ENCODE peak calls at places on chromosomes 7 and 10, in six cellular contexts. T, F, C, J, W and Q are unnamed samples. For H3K27me3, the result is how much of the 10 kb centered on the place peaks cover.

GRCh38 chr10:16996530-16996964 is 133.1 kb downstream of the CUBN start:
- DNase-seq in T (no peak), F (no peak), C (no peak), J (no peak), W (no peak), Q (no peak)

GRCh38 chr7:81887098-81887497 is 117.3 kb upstream of the HGF start:
- DNase-seq in T (no peak), F (no peak), C (no peak), J (no peak), W (peak), Q (no peak)

GRCh38 chr10:28300027-28300426 is 2.8 kb downstream of the MPP7 start:
- DNase-seq in T (no peak), F (no peak), C (no peak), J (no peak), W (no peak), Q (no peak)

GRCh38 chr10:49649294-49649693 is 30.2 kb upstream of the C10orf53 start:
- DNase-seq in T (no peak), F (no peak), C (no peak), J (no peak), W (no peak), Q (no peak)

GRCh38 chr10:97030894-97031293 is 154.9 kb downstream of the SLIT1 start:
- DNase-seq in T (no peak), F (no peak), C (no peak), J (no peak), W (no peak), Q (no peak)

GRCh38 chr7:3176112-3176836 is 124.8 kb upstream of the SDK1 start:
- DNase-seq in T (no peak), F (no peak), C (no peak), J (no peak), W (no peak), Q (no peak)

GRCh38 chr10:126846469-126846868 is 58.8 kb upstream of the DOCK1 start:
- DNase-seq in T (no peak), F (no peak), C (no peak), J (no peak), W (no peak), Q (no peak)

GRCh38 chr7:99953649-99954048 is 22.2 kb downstream of the AZGP1 start:
- DNase-seq in T (no peak), F (peak), C (no peak), J (no peak), W (no peak), Q (no peak)

GRCh38 chr10:60679388-60679987 is 98.8 kb upstream of the CDK1 start:
- DNase-seq in T (no peak), F (no peak), C (no peak), J (no peak), W (no peak), Q (no peak)
- TF ChIP-seq CTCF in T (no peak), F (no peak), C (no peak), J (no peak), W (no peak), Q (no peak)

DNA sequence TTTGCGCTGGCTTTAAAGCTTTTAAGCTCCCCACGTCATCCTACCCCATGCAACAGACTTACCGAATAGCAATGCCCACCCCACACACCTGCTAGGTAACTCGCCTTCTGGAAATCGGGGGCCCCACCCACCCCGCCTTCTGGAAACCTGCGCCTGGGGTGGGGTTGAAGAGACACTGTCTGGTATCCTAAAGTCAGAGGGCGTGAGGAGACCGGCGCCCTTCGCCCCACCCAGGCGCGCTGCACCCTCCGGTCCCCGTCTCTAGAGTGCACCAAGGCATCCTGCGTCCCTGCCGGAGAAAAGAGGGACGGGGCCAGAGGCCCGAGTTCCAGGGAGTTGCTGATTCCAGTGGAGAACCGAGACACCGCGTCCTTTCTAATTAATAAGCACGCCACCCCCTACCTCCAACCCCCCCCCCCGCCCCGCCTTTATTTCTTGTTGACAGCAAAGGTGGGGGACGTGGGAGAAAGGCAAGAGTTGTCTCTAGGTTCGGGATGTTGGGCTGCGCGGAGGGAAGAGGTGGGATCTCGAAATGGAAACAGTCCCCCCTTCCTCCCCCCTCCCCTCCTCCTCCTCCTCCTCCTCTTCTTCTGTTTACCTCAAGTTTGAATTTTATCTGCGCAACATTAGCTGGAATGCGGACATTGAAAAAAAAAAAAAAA is 220.9 kb upstream of the MKLN1 start:
- DNase-seq in T (peak), F (no peak), C (peak), J (no peak), W (peak), Q (peak)
- H3K27me3 ChIP-seq in T (under half), F (under half), C (under half), J (under half), W (under half), Q (under half)

GRCh38 chr7:122433765-122434164 is 129.2 kb upstream of the FEZF1 start:
- DNase-seq in T (no peak), F (no peak), C (no peak), J (no peak), W (no peak), Q (no peak)

GRCh38 chr7:122438001-122438400 is 133.5 kb upstream of the FEZF1 start:
- DNase-seq in T (no peak), F (no peak), C (no peak), J (no peak), W (no peak), Q (no peak)

GRCh38 chr7:122442929-122443328 is 138.4 kb upstream of the FEZF1 start:
- DNase-seq in T (no peak), F (no peak), C (no peak), J (no peak), W (no peak), Q (no peak)

DNA sequence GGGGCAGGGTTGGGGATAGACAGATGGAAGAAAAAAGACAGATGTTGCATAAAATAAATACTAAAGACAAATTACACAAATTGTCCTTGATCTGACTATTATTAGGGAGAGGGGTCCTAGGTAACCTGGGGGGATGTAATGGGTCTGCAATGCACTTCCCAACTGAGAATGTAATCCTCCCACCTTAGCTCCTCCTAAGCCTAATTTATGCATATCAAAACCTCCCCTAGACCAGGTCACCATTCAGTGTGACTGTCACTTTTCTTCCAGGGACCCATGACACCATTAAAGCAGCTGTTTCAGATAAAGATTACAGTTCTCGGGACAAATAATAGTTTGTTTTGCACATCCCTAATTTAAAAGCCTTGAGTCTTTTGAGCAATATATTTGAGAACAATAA is 133.9 kb upstream of the FEZF1 start:
- DNase-seq in T (no peak), F (no peak), C (no peak), J (no peak), W (no peak), Q (no peak)
- H3K4me3 ChIP-seq in T (no peak), F (no peak), C (no peak), J (no peak), W (no peak), Q (no peak)

GRCh38 chr7:92698237-92698841 is 108.1 kb upstream of the FAM133B start:
- DNase-seq in T (peak), F (peak), C (peak), J (no peak), W (peak), Q (no peak)
- TF ChIP-seq CTCF in T (peak), F (peak), C (peak), J (no peak), W (no peak), Q (no peak)

DNA sequence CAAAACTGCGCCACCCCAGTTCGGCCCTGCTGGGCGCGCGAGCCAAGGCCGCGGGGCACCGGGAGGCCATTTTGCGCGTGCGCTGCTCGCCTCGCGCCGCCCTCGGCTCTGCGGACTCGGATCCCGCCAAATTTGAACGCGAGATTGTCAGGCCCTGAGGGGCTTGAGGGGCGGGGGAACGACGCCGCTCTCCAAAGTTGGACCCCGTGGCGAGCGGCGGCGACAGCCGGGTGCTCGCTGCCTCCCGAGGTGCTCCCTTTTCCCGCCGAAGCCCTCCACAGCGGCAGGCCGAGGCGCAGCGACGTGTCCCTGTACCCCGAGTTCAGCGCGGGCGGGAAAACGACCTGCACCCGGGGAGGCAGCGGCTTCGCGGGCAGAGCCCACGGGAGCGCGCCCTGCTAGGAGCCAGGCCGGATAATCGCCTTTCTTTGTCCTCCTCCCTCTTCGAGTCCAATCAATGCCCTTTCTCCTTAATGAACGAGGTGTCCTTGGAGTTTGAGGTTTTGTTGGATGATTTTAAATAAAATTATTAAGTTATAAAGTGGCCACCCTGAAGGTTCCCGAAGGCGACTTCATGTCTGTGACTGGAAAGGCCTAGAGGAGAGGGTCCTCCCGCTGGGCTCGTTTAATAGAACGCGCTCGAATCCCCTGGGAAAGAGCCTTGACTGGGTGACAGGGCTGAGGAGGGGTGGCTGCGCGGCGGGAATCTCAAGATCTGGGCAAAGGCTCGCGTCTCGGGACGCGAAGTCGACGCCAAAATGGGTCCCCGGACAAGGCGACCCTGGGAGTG is 10.7 kb upstream of the SPAG6 start:
- DNase-seq in T (no peak), F (no peak), C (no peak), J (no peak), W (no peak), Q (no peak)
- H3K27me3 ChIP-seq in T (half or more), F (under half), C (half or more), J (under half), W (under half), Q (under half)

DNA sequence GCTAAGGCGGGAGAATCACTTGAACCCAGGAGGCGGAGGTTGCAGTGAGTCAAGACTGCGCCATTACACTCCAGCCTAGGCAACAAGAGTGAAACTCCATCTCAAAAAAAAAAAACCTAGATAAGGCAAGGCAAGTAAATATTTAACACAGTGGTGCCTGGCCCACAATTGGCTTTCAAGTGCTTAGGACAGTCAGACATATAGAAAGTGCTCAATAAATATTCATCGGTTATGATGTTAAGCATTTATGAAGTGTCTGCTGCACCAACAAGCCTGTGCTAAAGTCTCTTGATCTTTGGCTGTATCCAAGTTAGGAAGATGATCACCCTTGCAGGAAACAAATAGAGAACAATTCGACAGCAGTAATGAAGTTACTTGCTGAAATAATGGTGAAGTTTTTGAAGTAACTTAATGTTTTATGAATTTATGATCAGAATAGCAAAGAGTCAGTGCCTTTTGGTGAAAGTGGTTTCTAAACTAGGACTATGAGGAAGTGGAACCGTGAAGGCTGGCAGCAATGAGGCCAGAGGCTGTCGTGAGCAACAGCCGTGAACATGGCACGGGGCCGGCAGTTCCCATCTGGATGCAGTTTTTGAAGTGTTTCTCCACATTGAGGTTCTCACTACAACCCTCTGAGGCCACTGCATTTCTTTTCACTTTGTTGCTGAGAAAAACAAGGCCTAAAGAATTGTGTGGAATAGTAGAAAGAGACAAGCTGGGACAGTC is 48.1 kb upstream of the GATA3 start:
- DNase-seq in T (no peak), F (no peak), C (no peak), J (no peak), W (no peak), Q (no peak)
- H3K4me3 ChIP-seq in T (no peak), F (no peak), C (no peak), J (no peak), W (no peak), Q (no peak)

GRCh38 chr10:101464518-101465085 is 110.6 kb downstream of the BTRC start:
- DNase-seq in T (no peak), F (no peak), C (no peak), J (no peak), W (peak), Q (no peak)
- TF ChIP-seq CTCF in T (no peak), F (no peak), C (no peak), J (no peak), W (no peak), Q (no peak)

GRCh38 chr7:4438723-4439245 is 243.3 kb upstream of the FOXK1 start:
- DNase-seq in T (no peak), F (no peak), C (no peak), J (no peak), W (no peak), Q (no peak)

GRCh38 chr7:4436361-4436899 is 245.7 kb upstream of the FOXK1 start:
- DNase-seq in T (no peak), F (no peak), C (no peak), J (no peak), W (no peak), Q (no peak)

GRCh38 chr7:4439444-4439843 is 242.7 kb upstream of the FOXK1 start:
- DNase-seq in T (no peak), F (no peak), C (no peak), J (no peak), W (no peak), Q (no peak)

GRCh38 chr7:4434306-4434705 is 247.8 kb upstream of the FOXK1 start:
- DNase-seq in T (no peak), F (no peak), C (no peak), J (no peak), W (no peak), Q (peak)

DNA sequence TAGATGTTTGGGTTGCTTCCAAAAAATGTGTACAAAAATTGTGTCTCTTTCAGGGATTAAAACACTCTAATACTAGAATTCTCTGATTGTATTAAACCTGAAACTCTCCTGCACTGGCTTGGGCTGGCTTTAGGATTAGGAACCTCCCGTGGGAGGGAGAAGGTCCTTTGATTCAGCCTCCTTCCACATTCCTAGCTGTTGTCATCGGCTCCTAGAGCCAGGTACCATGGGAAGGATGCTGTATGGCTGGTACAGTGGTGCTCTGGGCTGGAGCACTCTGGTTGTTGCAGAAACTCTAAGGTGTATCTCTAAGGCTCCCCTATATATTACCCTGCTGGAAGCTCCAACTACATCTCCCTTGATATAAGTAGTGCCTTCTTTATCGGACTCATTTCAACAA is 245.2 kb upstream of the FOXK1 start:
- DNase-seq in T (no peak), F (no peak), C (no peak), J (no peak), W (no peak), Q (no peak)
- H3K27me3 ChIP-seq in T (under half), F (under half), C (under half), J (under half), W (under half), Q (under half)

DNA sequence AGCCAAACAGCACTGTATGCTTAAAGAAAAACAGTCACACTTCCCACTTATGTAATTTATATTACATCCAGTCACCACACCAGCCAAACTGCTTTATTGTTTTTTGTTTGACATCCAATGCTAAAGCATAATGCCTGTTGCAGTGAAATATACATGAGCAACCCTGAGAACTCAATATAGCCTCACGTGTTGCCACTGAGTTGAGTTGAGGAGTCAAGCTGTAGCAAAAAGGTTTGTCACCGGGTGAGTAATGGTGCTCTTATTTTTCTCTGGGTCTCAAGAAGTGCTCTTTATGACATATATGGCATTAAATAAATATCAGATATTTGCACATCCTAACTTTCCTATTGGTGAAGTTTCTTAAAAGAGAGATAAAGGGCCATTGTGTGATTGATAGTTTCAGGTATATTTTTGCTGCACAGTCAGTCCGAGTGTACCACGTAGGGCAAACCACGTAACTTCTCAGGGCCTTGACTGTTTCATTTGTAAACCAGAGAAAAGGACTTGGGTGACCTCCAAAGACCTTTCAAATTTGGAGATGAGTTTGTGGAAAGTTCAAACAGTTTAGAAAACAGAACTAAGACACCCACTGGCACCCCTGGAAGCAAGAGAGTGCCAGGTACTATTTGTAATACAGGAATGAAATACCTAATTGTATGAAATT is 168.5 kb downstream of the CFTR start:
- DNase-seq in T (no peak), F (no peak), C (no peak), J (no peak), W (no peak), Q (no peak)
- H3K4me3 ChIP-seq in T (no peak), F (no peak), C (no peak), J (no peak), W (no peak), Q (no peak)